ENCODE peak calls at places on chromosomes 2 and 18, in five cellular contexts. S, A, N, T and G are unnamed samples.
A peak's percentile ranks its signal among the peaks of the same experiment; 100 is the strongest.

GRCh38 chr2:198102841-198103240 is 298.4 kb downstream of the PLCL1 start:
- DNase-seq in S (no peak), T (no peak), N (no peak), A (no peak), G (no peak)

GRCh38 chr2:71694501-71695234 is 241.3 kb downstream of the DYSF start:
- DNase-seq in S (no peak), N (no peak), A (no peak), T (no peak), G (no peak)

GRCh38 chr2:130156624-130157004 is 11.7 kb upstream of the CCDC74B start:
- DNase-seq in T (no peak), N (no peak), A (no peak), S (no peak), G (no peak)

GRCh38 chr2:165113414-165113813 is 90.4 kb downstream of the SCN3A start:
- DNase-seq in T (no peak), S (no peak), N (peak; percentile 3), A (peak; percentile 61), G (peak; percentile 42)

GRCh38 chr2:118604346-118604745 is 243.1 kb downstream of the EN1 start:
- DNase-seq in N (no peak), A (no peak), T (no peak), S (no peak), G (no peak)

GRCh38 chr2:88429929-88430328 is 22.6 kb downstream of the FOXI3 start:
- DNase-seq in S (no peak), A (no peak), N (no peak), T (no peak), G (no peak)

GRCh38 chr2:177460973-177461585 is 68.5 kb downstream of the AGPS start:
- DNase-seq in A (no peak), T (no peak), S (no peak), N (no peak), G (no peak)

GRCh38 chr2:203326355-203326754 is 1.8 kb upstream of the ABI2 start:
- DNase-seq in T (no peak), S (no peak), A (no peak), N (no peak), G (no peak)

GRCh38 chr2:163266772-163267171 is 428.2 kb upstream of the KCNH7 start:
- DNase-seq in T (no peak), A (peak; percentile 98), N (peak; percentile 90), S (no peak), G (peak; percentile 7)

GRCh38 chr2:73297151-73297559 is 3.8 kb upstream of the EGR4 start:
- DNase-seq in N (peak; percentile 10), T (no peak), S (no peak), A (no peak), G (peak; percentile 65)

GRCh38 chr2:109062558-109063325 is 66.3 kb upstream of the SH3RF3 start:
- DNase-seq in T (no peak), S (no peak), A (no peak), N (no peak), G (no peak)

GRCh38 chr2:240903191-240904060 is 2.7 kb upstream of the CROCC2 start:
- DNase-seq in T (no peak), A (no peak), N (no peak), S (no peak), G (no peak)

GRCh38 chr18:46291149-46291548 is 187.0 kb downstream of the HAUS1 start:
- DNase-seq in S (no peak), N (no peak), A (no peak), T (no peak), G (no peak)

GRCh38 chr2:238810321-238810720 is 37.6 kb upstream of the TWIST2 start:
- DNase-seq in T (no peak), S (no peak), A (no peak), N (no peak), G (no peak)

GRCh38 chr2:1607971-1608688 is 136.2 kb downstream of the PXDN start:
- DNase-seq in S (no peak), T (no peak), A (peak; percentile 71), N (no peak), G (no peak)

GRCh38 chr2:141923657-141924056 is 207.2 kb downstream of the LRP1B start:
- DNase-seq in T (no peak), A (peak; percentile 88), S (no peak), N (no peak), G (no peak)

GRCh38 chr2:34365937-34366336 is 766.8 kb upstream of the FAM98A start:
- DNase-seq in N (no peak), A (no peak), S (no peak), T (no peak), G (peak; percentile 43)

GRCh38 chr2:57850415-57851130 is 196.0 kb upstream of the VRK2 start:
- DNase-seq in S (no peak), T (no peak), A (no peak), N (no peak), G (no peak)

GRCh38 chr2:64751286-64752260 is 97.9 kb upstream of the SERTAD2 start:
- DNase-seq in S (peak; percentile 99), A (peak; percentile 100), T (no peak), N (peak; percentile 63), G (peak; percentile 84)

GRCh38 chr18:33128581-33128980 is 311.9 kb downstream of the CCDC178 start:
- DNase-seq in N (no peak), A (peak; percentile 55), S (no peak), T (no peak), G (no peak)

GRCh38 chr2:44941551-44942234 is at the start of gene SIX3:
- DNase-seq in A (peak; percentile 84), T (peak; percentile 22), S (no peak), N (no peak), G (no peak)

GRCh38 chr18:51447351-51447896 is 249.9 kb upstream of the MEX3C start:
- DNase-seq in S (no peak), T (no peak), N (peak; percentile 37), A (no peak), G (peak; percentile 57)

GRCh38 chr18:11146238-11146946 is 3.0 kb downstream of the PIEZO2 start:
- DNase-seq in T (no peak), N (no peak), A (no peak), S (no peak), G (no peak)

GRCh38 chr2:234665304-234665703 is 168.4 kb upstream of the ARL4C start:
- DNase-seq in T (no peak), N (no peak), A (no peak), S (no peak), G (no peak)

GRCh38 chr2:8608411-8608954 is 73.4 kb upstream of the ID2 start:
- DNase-seq in T (no peak), A (peak; percentile 58), N (no peak), S (no peak), G (no peak)

GRCh38 chr2:15823459-15824396 is 116.6 kb upstream of the MYCN start:
- DNase-seq in S (no peak), A (no peak), N (no peak), T (no peak), G (no peak)

GRCh38 chr2:170006592-170007327 is 171.2 kb upstream of the MYO3B start:
- DNase-seq in A (no peak), S (no peak), N (peak; percentile 60), T (no peak), G (no peak)

GRCh38 chr2:42338567-42339190 is 22.3 kb downstream of the COX7A2L start:
- DNase-seq in N (no peak), S (no peak), T (no peak), A (no peak), G (no peak)

GRCh38 chr2:96195410-96196071 is 13.1 kb downstream of the STARD7 start:
- DNase-seq in S (no peak), T (no peak), N (no peak), A (peak; percentile 87), G (no peak)

GRCh38 chr2:23900133-23900926 is 26.6 kb downstream of the ATAD2B start:
- DNase-seq in T (no peak), S (peak; percentile 31), N (no peak), A (peak; percentile 60), G (no peak)

GRCh38 chr2:16948073-16948472 is 282.4 kb upstream of the CYRIA start:
- DNase-seq in T (no peak), S (no peak), A (no peak), N (no peak), G (no peak)

GRCh38 chr2:230899287-230899686 is 25.8 kb downstream of the GPR55 start:
- DNase-seq in T (no peak), A (no peak), N (no peak), S (no peak), G (no peak)

GRCh38 chr2:230896346-230897115 is 28.5 kb downstream of the GPR55 start:
- DNase-seq in N (no peak), S (no peak), A (no peak), T (no peak), G (no peak)

GRCh38 chr2:230899786-230900185 is 25.3 kb downstream of the GPR55 start:
- DNase-seq in T (no peak), N (no peak), A (no peak), S (no peak), G (no peak)

GRCh38 chr2:230898661-230899091 is 26.4 kb downstream of the GPR55 start:
- DNase-seq in S (no peak), T (no peak), N (no peak), A (no peak), G (no peak)

GRCh38 chr2:230898016-230898415 is 27.0 kb downstream of the GPR55 start:
- DNase-seq in S (no peak), A (no peak), N (no peak), T (no peak), G (no peak)
- H3K9me3 ChIP-seq in S (no peaks in the 10 kb centered on the region), A (no peaks in the 10 kb centered on the region), N (no peaks in the 10 kb centered on the region), T (no peaks in the 10 kb centered on the region), G (no peaks in the 10 kb centered on the region)

GRCh38 chr2:227485429-227485828 is 13.5 kb downstream of the AGFG1 start:
- DNase-seq in T (no peak), N (no peak), S (no peak), A (no peak), G (no peak)
- H3K4me1 ChIP-seq in T (peaks cover 34% of the 10 kb centered on the region), N (peaks cover 4% of the 10 kb centered on the region), S (peaks cover 56% of the 10 kb centered on the region), A (peaks cover 2% of the 10 kb centered on the region), G (no peaks in the 10 kb centered on the region)

GRCh38 chr18:57423821-57424220 is 11.4 kb upstream of the ONECUT2 start:
- DNase-seq in T (no peak), S (no peak), A (no peak), N (no peak), G (no peak)
- H3K9me3 ChIP-seq in T (no peaks in the 10 kb centered on the region), S (peaks cover 6% of the 10 kb centered on the region), A (no peaks in the 10 kb centered on the region), N (no peaks in the 10 kb centered on the region), G (no peaks in the 10 kb centered on the region)

GRCh38 chr2:237397072-237397471 is 16.9 kb downstream of the COL6A3 start:
- DNase-seq in S (no peak), T (no peak), A (no peak), N (no peak), G (no peak)

GRCh38 chr2:237391140-237391539 is 22.8 kb downstream of the COL6A3 start:
- DNase-seq in N (no peak), S (no peak), T (no peak), A (no peak), G (no peak)

GRCh38 chr2:237392186-237392585 is 21.8 kb downstream of the COL6A3 start:
- DNase-seq in A (no peak), S (no peak), T (no peak), N (no peak), G (no peak)

GRCh38 chr2:237390235-237390634 is 23.7 kb downstream of the COL6A3 start:
- DNase-seq in T (no peak), A (no peak), S (no peak), N (no peak), G (no peak)

DNA sequence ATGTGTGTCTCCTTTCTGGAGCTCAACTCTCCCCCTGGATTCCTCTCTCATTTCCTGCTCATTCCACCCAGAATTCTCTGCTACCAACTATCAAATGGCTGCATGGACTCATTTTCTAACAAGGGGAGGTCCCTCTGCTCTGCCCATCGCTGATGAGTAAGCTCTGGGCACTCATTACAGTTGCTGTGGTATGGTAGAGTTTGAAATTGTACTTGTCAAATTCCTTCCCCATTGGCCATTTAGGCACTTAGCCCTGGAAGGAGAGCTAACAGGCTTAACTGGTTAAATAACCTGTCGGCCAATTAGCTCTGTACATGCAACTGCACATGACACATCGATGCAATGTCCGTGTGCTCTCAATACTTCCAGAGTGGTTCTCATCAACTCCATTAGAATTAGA is 20.4 kb downstream of the COL6A3 start:
- DNase-seq in N (no peak), A (peak; percentile 23), T (no peak), S (no peak), G (no peak)
- H3K4me1 ChIP-seq in N (no peaks in the 10 kb centered on the region), A (peaks cover 2% of the 10 kb centered on the region), T (no peaks in the 10 kb centered on the region), S (no peaks in the 10 kb centered on the region), G (no peaks in the 10 kb centered on the region)